ENCODE peak calls at places on chromosomes 5 and 9, in seven cellular contexts. E is BE2C; J is astrocyte; V is CD8-positive, alpha-beta T cell; A is heart left ventricle; R is small intestine; Z is pancreas. Y is an unnamed sample.

GRCh38 chr5:41736641-41737040 is 133.6 kb downstream of the OXCT1 start:
- DNase-seq in E (no peak), J (peak; percentile 19), V (no peak), A (no peak), R (no peak), Z (no peak), Y (no peak)

GRCh38 chr9:127684576-127684975 is 22.2 kb upstream of the CFAP157 start:
- DNase-seq in E (no peak), J (peak; percentile 35), V (no peak), A (no peak), R (no peak), Z (no peak), Y (no peak)

GRCh38 chr5:8827701-8828100 is 718.2 kb downstream of the SEMA5A start:
- DNase-seq in E (no peak), J (peak; percentile 41), V (no peak), A (no peak), R (no peak), Z (no peak), Y (no peak)

GRCh38 chr5:151886741-151887261 is 37.9 kb downstream of the GLRA1 start:
- DNase-seq in E (no peak), J (no peak), V (no peak), A (no peak), R (no peak), Z (no peak), Y (no peak)

GRCh38 chr5:152056931-152057330 is 132.3 kb upstream of the GLRA1 start:
- DNase-seq in E (no peak), J (no peak), V (no peak), A (no peak), R (no peak), Z (no peak), Y (no peak)

GRCh38 chr9:85528142-85528541 is 213.6 kb downstream of the AGTPBP1 start:
- DNase-seq in E (no peak), J (no peak), V (no peak), A (no peak), R (no peak), Z (no peak), Y (no peak)

GRCh38 chr5:32489791-32490581 is 45.4 kb upstream of the ZFR start:
- DNase-seq in E (peak; percentile 93), J (peak; percentile 67), V (peak; percentile 41), A (peak; percentile 85), R (peak; percentile 71), Z (peak; percentile 44), Y (peak; percentile 90)

GRCh38 chr9:90112791-90113190 is 508.0 kb downstream of the GADD45G start:
- DNase-seq in E (no peak), J (peak; percentile 50), V (no peak), A (no peak), R (no peak), Z (no peak), Y (no peak)

GRCh38 chr9:20835364-20836286 is 151.6 kb downstream of the FOCAD start:
- DNase-seq in E (no peak), J (peak; percentile 56), V (no peak), A (no peak), R (no peak), Z (peak; percentile 16), Y (no peak)

GRCh38 chr5:39381376-39381775 is 17.1 kb upstream of the C9 start:
- DNase-seq in E (no peak), J (no peak), V (no peak), A (no peak), R (no peak), Z (no peak), Y (no peak)

GRCh38 chr5:14685757-14686156 is 21.2 kb downstream of the OTULIN start:
- DNase-seq in E (peak; percentile 43), J (peak; percentile 45), V (no peak), A (no peak), R (peak; percentile 57), Z (peak; percentile 9), Y (no peak)

GRCh38 chr5:30804739-30805313 is 388.7 kb upstream of the CDH6 start:
- DNase-seq in E (peak; percentile 27), J (peak; percentile 46), V (no peak), A (peak; percentile 19), R (no peak), Z (no peak), Y (no peak)

GRCh38 chr9:959914-960313 is 16.5 kb upstream of the DMRT3 start:
- DNase-seq in E (no peak), J (no peak), V (no peak), A (no peak), R (peak; percentile 45), Z (peak; percentile 23), Y (no peak)

GRCh38 chr5:152560508-152561137 is 155.5 kb upstream of the NMUR2 start:
- DNase-seq in E (peak; percentile 44), J (peak; percentile 21), V (no peak), A (peak; percentile 50), R (peak; percentile 16), Z (peak; percentile 26), Y (peak; percentile 58)

GRCh38 chr9:138077126-138077525 is 199.5 kb downstream of the CACNA1B start:
- DNase-seq in E (no peak), J (no peak), V (no peak), A (no peak), R (no peak), Z (no peak), Y (peak; percentile 27)

GRCh38 chr5:169080352-169080938 is 220.5 kb downstream of the SLIT3 start:
- DNase-seq in E (no peak), J (no peak), V (no peak), A (no peak), R (no peak), Z (no peak), Y (no peak)

GRCh38 chr5:119347574-119347973 is 8.2 kb upstream of the TNFAIP8 start:
- DNase-seq in E (no peak), J (no peak), V (no peak), A (no peak), R (no peak), Z (no peak), Y (no peak)

GRCh38 chr5:112228672-112229071 is 190.4 kb downstream of the EPB41L4A start:
- DNase-seq in E (no peak), J (peak; percentile 57), V (no peak), A (peak; percentile 83), R (peak; percentile 88), Z (peak; percentile 92), Y (peak; percentile 73)

GRCh38 chr5:154648229-154648628 is 106.9 kb upstream of the LARP1 start:
- DNase-seq in E (no peak), J (no peak), V (no peak), A (no peak), R (no peak), Z (no peak), Y (no peak)

GRCh38 chr9:127910613-127911205 is 6.1 kb downstream of the ST6GALNAC4 start:
- DNase-seq in E (peak; percentile 14), J (no peak), V (no peak), A (no peak), R (peak; percentile 32), Z (no peak), Y (no peak)

GRCh38 chr5:60077292-60077691 is 183.8 kb upstream of the PDE4D start:
- DNase-seq in E (no peak), J (no peak), V (no peak), A (no peak), R (no peak), Z (no peak), Y (no peak)

GRCh38 chr5:65876496-65876895 is 49.9 kb upstream of the ERBIN start:
- DNase-seq in E (no peak), J (no peak), V (no peak), A (no peak), R (no peak), Z (no peak), Y (no peak)

GRCh38 chr5:35162848-35163770 is 67.2 kb downstream of the PRLR start:
- DNase-seq in E (no peak), J (no peak), V (no peak), A (no peak), R (no peak), Z (no peak), Y (no peak)

GRCh38 chr5:8436919-8437318 is 568.0 kb downstream of the MTRR start:
- DNase-seq in E (no peak), J (no peak), V (no peak), A (peak; percentile 21), R (no peak), Z (no peak), Y (no peak)

GRCh38 chr5:124438390-124439380 is 307.8 kb downstream of the ZNF608 start:
- DNase-seq in E (no peak), J (peak; percentile 7), V (no peak), A (no peak), R (no peak), Z (no peak), Y (peak; percentile 34)

GRCh38 chr5:129382921-129383672 is 77.0 kb upstream of the ADAMTS19 start:
- DNase-seq in E (no peak), J (peak; percentile 8), V (no peak), A (no peak), R (no peak), Z (no peak), Y (no peak)

GRCh38 chr5:73419414-73420390 is 28.9 kb downstream of the FOXD1 start:
- DNase-seq in E (peak; percentile 33), J (peak; percentile 89), V (no peak), A (no peak), R (no peak), Z (no peak), Y (no peak)

GRCh38 chr5:143244000-143244736 is 159.3 kb downstream of the NR3C1 start:
- DNase-seq in E (no peak), J (peak; percentile 98), V (no peak), A (peak; percentile 50), R (peak; percentile 74), Z (peak; percentile 18), Y (no peak)

GRCh38 chr5:173477320-173478055 is 139.0 kb downstream of the BOD1 start:
- DNase-seq in E (no peak), J (peak; percentile 88), V (no peak), A (no peak), R (no peak), Z (no peak), Y (no peak)

GRCh38 chr9:134407123-134407779 is 81.0 kb downstream of the RXRA start:
- DNase-seq in E (peak; percentile 90), J (peak; percentile 85), V (peak; percentile 52), A (peak; percentile 93), R (peak; percentile 54), Z (peak; percentile 85), Y (peak; percentile 83)
- H3K4me1 ChIP-seq in E (peaks cover 43% of the 10 kb centered on the region), J (peaks cover 36% of the 10 kb centered on the region), V (peaks cover 55% of the 10 kb centered on the region), A (peaks cover 100% of the 10 kb centered on the region), R (no peaks in the 10 kb centered on the region), Z (peaks cover 11% of the 10 kb centered on the region), Y (peaks cover 3% of the 10 kb centered on the region)

DNA sequence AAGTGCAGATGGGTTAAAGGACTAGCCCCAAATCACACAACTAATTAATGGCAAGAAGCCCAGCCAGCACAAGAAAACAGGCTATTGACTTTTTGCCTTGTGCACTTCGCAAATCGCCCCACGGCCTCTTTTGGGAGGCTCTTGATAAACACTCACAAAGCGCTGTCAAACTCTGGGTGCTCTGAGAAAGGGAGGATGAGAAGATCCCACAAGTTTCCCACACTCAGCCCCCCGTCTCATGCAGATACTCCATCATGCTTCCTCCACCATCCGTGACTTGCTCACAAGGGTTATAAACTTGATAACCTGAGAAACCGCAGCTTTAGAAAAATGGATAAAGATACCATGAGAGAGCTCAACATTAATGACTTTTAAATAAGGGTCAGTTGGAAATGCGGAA is 219.7 kb downstream of the EBF1 start:
- DNase-seq in E (no peak), J (no peak), V (no peak), A (no peak), R (no peak), Z (no peak), Y (no peak)
- H3K4me1 ChIP-seq in E (no peaks in the 10 kb centered on the region), J (peaks cover 3% of the 10 kb centered on the region), V (peaks cover 8% of the 10 kb centered on the region), A (peaks cover 45% of the 10 kb centered on the region), R (no peaks in the 10 kb centered on the region), Z (no peaks in the 10 kb centered on the region), Y (no peaks in the 10 kb centered on the region)

GRCh38 chr9:136530472-136531089 is 15.3 kb downstream of the NOTCH1 start:
- DNase-seq in E (no peak), J (no peak), V (no peak), A (no peak), R (no peak), Z (no peak), Y (no peak)
- H3K4me1 ChIP-seq in E (no peaks in the 10 kb centered on the region), J (peaks cover 13% of the 10 kb centered on the region), V (peaks cover 68% of the 10 kb centered on the region), A (peaks cover 93% of the 10 kb centered on the region), R (peaks cover 14% of the 10 kb centered on the region), Z (peaks cover 5% of the 10 kb centered on the region), Y (peaks cover 54% of the 10 kb centered on the region)

GRCh38 chr9:35729700-35730485 is 2.1 kb downstream of the TLN1 start:
- DNase-seq in E (peak; percentile 44), J (peak; percentile 81), V (no peak), A (peak; percentile 75), R (peak; percentile 69), Z (no peak), Y (peak; percentile 70)
- H3K4me1 ChIP-seq in E (peaks cover 9% of the 10 kb centered on the region), J (peaks cover 59% of the 10 kb centered on the region), V (peaks cover 71% of the 10 kb centered on the region), A (peaks cover 69% of the 10 kb centered on the region), R (peaks cover 19% of the 10 kb centered on the region), Z (peaks cover 26% of the 10 kb centered on the region), Y (peaks cover 14% of the 10 kb centered on the region)

Y was measured in Peyer's patch.